ENCODE peak calls at places on chromosomes 11 and 22, in seven cellular contexts. One of them, this sample, is unnamed.

GRCh38 chr11:36258730-36259360 is 30.4 kb downstream of the COMMD9 start:
- DNase-seq in ovary: peak; percentile 59
- DNase-seq in fibroblast of lung: peak; percentile 83
- DNase-seq in tibial artery: peak; percentile 51
- DNase-seq in mammary epithelial cell: peak; percentile 35
- DNase-seq in SK-N-SH: peak; percentile 66
- DNase-seq in neuronal stem cell: peak; percentile 51
- DNase-seq in this sample: peak; percentile 84

GRCh38 chr11:57343825-57344224 is 5.7 kb downstream of the P2RX3 start:
- DNase-seq in ovary: no peak
- DNase-seq in fibroblast of lung: no peak
- DNase-seq in tibial artery: no peak
- DNase-seq in mammary epithelial cell: no peak
- DNase-seq in SK-N-SH: no peak
- DNase-seq in neuronal stem cell: no peak
- DNase-seq in this sample: no peak

GRCh38 chr11:32333335-32333991 is 101.9 kb downstream of the WT1 start:
- DNase-seq in ovary: peak; percentile 71
- DNase-seq in fibroblast of lung: peak; percentile 68
- DNase-seq in tibial artery: peak; percentile 49
- DNase-seq in mammary epithelial cell: peak; percentile 21
- DNase-seq in SK-N-SH: peak; percentile 56
- DNase-seq in neuronal stem cell: peak; percentile 51
- DNase-seq in this sample: no peak

GRCh38 chr11:67632175-67632981 is 2.6 kb upstream of the NUDT8 start:
- DNase-seq in ovary: no peak
- DNase-seq in fibroblast of lung: no peak
- DNase-seq in tibial artery: no peak
- DNase-seq in mammary epithelial cell: no peak
- DNase-seq in SK-N-SH: no peak
- DNase-seq in neuronal stem cell: no peak
- DNase-seq in this sample: no peak

GRCh38 chr22:17120281-17120680 is 879 bp downstream of the TMEM121B start:
- DNase-seq in ovary: peak; percentile 42
- DNase-seq in fibroblast of lung: peak; percentile 24
- DNase-seq in tibial artery: no peak
- DNase-seq in mammary epithelial cell: peak; percentile 28
- DNase-seq in SK-N-SH: peak; percentile 71
- DNase-seq in neuronal stem cell: peak; percentile 77
- DNase-seq in this sample: peak; percentile 68

GRCh38 chr22:38125731-38126344 is 15.4 kb upstream of the BAIAP2L2 start:
- DNase-seq in ovary: no peak
- DNase-seq in fibroblast of lung: no peak
- DNase-seq in tibial artery: no peak
- DNase-seq in mammary epithelial cell: no peak
- DNase-seq in SK-N-SH: no peak
- DNase-seq in neuronal stem cell: no peak
- DNase-seq in this sample: no peak

GRCh38 chr22:22893077-22893805 is 5.6 kb downstream of the IGLL5 start:
- DNase-seq in ovary: no peak
- DNase-seq in fibroblast of lung: no peak
- DNase-seq in tibial artery: no peak
- DNase-seq in mammary epithelial cell: no peak
- DNase-seq in SK-N-SH: no peak
- DNase-seq in neuronal stem cell: no peak
- DNase-seq in this sample: no peak

GRCh38 chr22:24285245-24285644 is 14.6 kb downstream of the SPECC1L start:
- DNase-seq in ovary: no peak
- DNase-seq in fibroblast of lung: peak; percentile 42
- DNase-seq in tibial artery: no peak
- DNase-seq in mammary epithelial cell: no peak
- DNase-seq in SK-N-SH: no peak
- DNase-seq in neuronal stem cell: no peak
- DNase-seq in this sample: no peak

GRCh38 chr11:96256213-96256580 is 86.8 kb downstream of the MAML2 start:
- DNase-seq in ovary: no peak
- DNase-seq in fibroblast of lung: no peak
- DNase-seq in tibial artery: no peak
- DNase-seq in mammary epithelial cell: no peak
- DNase-seq in SK-N-SH: no peak
- DNase-seq in neuronal stem cell: no peak
- DNase-seq in this sample: no peak

GRCh38 chr22:37983860-37984791 is at the start of gene SOX10:
- DNase-seq in ovary: no peak
- DNase-seq in fibroblast of lung: no peak
- DNase-seq in tibial artery: no peak
- DNase-seq in mammary epithelial cell: no peak
- DNase-seq in SK-N-SH: no peak
- DNase-seq in neuronal stem cell: no peak
- DNase-seq in this sample: no peak

GRCh38 chr22:31695423-31695822 is 33.4 kb upstream of the PISD start:
- DNase-seq in ovary: no peak
- DNase-seq in fibroblast of lung: no peak
- DNase-seq in tibial artery: no peak
- DNase-seq in mammary epithelial cell: no peak
- DNase-seq in SK-N-SH: no peak
- DNase-seq in neuronal stem cell: no peak
- DNase-seq in this sample: no peak

GRCh38 chr11:107924306-107924705 is 3.9 kb upstream of the RAB39A start:
- DNase-seq in ovary: no peak
- DNase-seq in fibroblast of lung: no peak
- DNase-seq in tibial artery: no peak
- DNase-seq in mammary epithelial cell: no peak
- DNase-seq in SK-N-SH: no peak
- DNase-seq in neuronal stem cell: no peak
- DNase-seq in this sample: no peak
- H3K4me1 ChIP-seq in ovary: peaks cover 2% of the 10 kb centered on the region
- H3K4me1 ChIP-seq in fibroblast of lung: no peaks in the 10 kb centered on the region
- H3K4me1 ChIP-seq in tibial artery: peaks cover 15% of the 10 kb centered on the region
- H3K4me1 ChIP-seq in mammary epithelial cell: peaks cover 7% of the 10 kb centered on the region
- H3K4me1 ChIP-seq in SK-N-SH: no peaks in the 10 kb centered on the region
- H3K4me1 ChIP-seq in neuronal stem cell: peaks cover 1% of the 10 kb centered on the region
- H3K4me1 ChIP-seq in this sample: no peaks in the 10 kb centered on the region

DNA sequence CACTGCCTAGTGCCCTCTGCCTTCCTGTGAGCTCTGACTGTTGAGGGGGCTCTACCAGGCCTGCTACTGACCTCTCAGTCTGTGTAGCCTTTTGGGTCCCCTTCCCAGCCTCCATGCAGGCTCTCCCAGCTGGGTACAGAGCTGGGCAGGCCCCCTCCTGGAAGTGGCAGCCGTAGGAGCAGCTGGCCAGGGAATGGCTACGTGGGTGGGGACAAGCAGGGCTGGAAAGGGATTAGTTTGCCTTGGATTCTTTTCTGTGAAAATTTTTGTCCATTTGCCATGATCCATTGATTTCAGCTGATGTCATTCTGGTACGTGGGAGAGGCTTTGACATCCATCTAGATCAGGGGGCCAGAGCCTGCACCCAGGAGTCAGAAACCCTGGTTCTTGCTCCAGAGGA is 23.9 kb upstream of the NECTIN1 start:
- DNase-seq in ovary: no peak
- DNase-seq in fibroblast of lung: no peak
- DNase-seq in tibial artery: no peak
- DNase-seq in mammary epithelial cell: no peak
- DNase-seq in SK-N-SH: no peak
- DNase-seq in neuronal stem cell: no peak
- DNase-seq in this sample: peak; percentile 42
- H3K4me3 ChIP-seq in ovary: no peak overlapping the region
- H3K4me3 ChIP-seq in fibroblast of lung: no peak overlapping the region
- H3K4me3 ChIP-seq in tibial artery: no peak overlapping the region
- H3K4me3 ChIP-seq in mammary epithelial cell: no peak overlapping the region
- H3K4me3 ChIP-seq in SK-N-SH: no peak overlapping the region
- H3K4me3 ChIP-seq in neuronal stem cell: no peak overlapping the region
- H3K4me3 ChIP-seq in this sample: no peak overlapping the region

GRCh38 chr11:58707767-58708166 is 24.0 kb downstream of the GLYAT start:
- DNase-seq in ovary: no peak
- DNase-seq in fibroblast of lung: no peak
- DNase-seq in tibial artery: no peak
- DNase-seq in mammary epithelial cell: no peak
- DNase-seq in SK-N-SH: no peak
- DNase-seq in neuronal stem cell: no peak
- DNase-seq in this sample: no peak

GRCh38 chr11:58711832-58712231 is 19.9 kb downstream of the GLYAT start:
- DNase-seq in ovary: no peak
- DNase-seq in fibroblast of lung: no peak
- DNase-seq in tibial artery: no peak
- DNase-seq in mammary epithelial cell: no peak
- DNase-seq in SK-N-SH: no peak
- DNase-seq in neuronal stem cell: no peak
- DNase-seq in this sample: no peak
- H3K9me3 ChIP-seq in ovary: no peaks in the 10 kb centered on the region
- H3K9me3 ChIP-seq in fibroblast of lung: no peaks in the 10 kb centered on the region
- H3K9me3 ChIP-seq in tibial artery: no peaks in the 10 kb centered on the region
- H3K9me3 ChIP-seq in mammary epithelial cell: no peaks in the 10 kb centered on the region
- H3K9me3 ChIP-seq in SK-N-SH: no peaks in the 10 kb centered on the region
- H3K9me3 ChIP-seq in neuronal stem cell: no peaks in the 10 kb centered on the region
- H3K9me3 ChIP-seq in this sample: no peaks in the 10 kb centered on the region

GRCh38 chr22:46107089-46107664 is 43.1 kb upstream of the PPARA start:
- DNase-seq in ovary: no peak
- DNase-seq in fibroblast of lung: no peak
- DNase-seq in tibial artery: no peak
- DNase-seq in mammary epithelial cell: peak; percentile 64
- DNase-seq in SK-N-SH: peak; percentile 79
- DNase-seq in neuronal stem cell: no peak
- DNase-seq in this sample: no peak
- H3K4me1 ChIP-seq in ovary: peaks cover 79% of the 10 kb centered on the region
- H3K4me1 ChIP-seq in fibroblast of lung: peaks cover 71% of the 10 kb centered on the region
- H3K4me1 ChIP-seq in tibial artery: peaks cover 98% of the 10 kb centered on the region
- H3K4me1 ChIP-seq in mammary epithelial cell: peaks cover 94% of the 10 kb centered on the region
- H3K4me1 ChIP-seq in SK-N-SH: peaks cover 94% of the 10 kb centered on the region
- H3K4me1 ChIP-seq in neuronal stem cell: peaks cover 3% of the 10 kb centered on the region
- H3K4me1 ChIP-seq in this sample: peaks cover 17% of the 10 kb centered on the region

GRCh38 chr11:132346558-132347148 is 976.2 kb downstream of the NTM start:
- DNase-seq in ovary: no peak
- DNase-seq in fibroblast of lung: no peak
- DNase-seq in tibial artery: no peak
- DNase-seq in mammary epithelial cell: no peak
- DNase-seq in SK-N-SH: no peak
- DNase-seq in neuronal stem cell: no peak
- DNase-seq in this sample: no peak
- H3K4me3 ChIP-seq in ovary: no peak overlapping the region
- H3K4me3 ChIP-seq in fibroblast of lung: no peak overlapping the region
- H3K4me3 ChIP-seq in tibial artery: no peak overlapping the region
- H3K4me3 ChIP-seq in mammary epithelial cell: no peak overlapping the region
- H3K4me3 ChIP-seq in SK-N-SH: no peak overlapping the region
- H3K4me3 ChIP-seq in neuronal stem cell: no peak overlapping the region
- H3K4me3 ChIP-seq in this sample: no peak overlapping the region

DNA sequence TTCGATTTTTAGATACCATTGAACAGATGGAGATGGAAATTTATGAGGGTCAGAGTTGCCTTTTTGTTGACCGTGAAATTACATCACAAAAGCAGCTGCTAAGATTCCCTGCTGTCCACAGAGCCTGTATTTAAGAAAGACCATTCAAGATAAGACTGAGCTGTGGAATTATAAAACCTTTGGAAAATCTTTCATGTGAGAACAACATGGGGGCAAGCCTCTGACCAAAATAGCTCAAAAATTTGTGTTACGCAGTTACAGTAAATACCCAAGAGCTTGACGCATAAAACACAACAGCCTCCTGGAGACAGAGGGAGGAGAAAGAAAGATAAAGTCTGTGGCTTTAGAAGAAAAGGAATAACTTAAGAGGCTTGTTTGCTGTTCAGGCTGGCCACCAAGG is 172.4 kb downstream of the AASDHPPT start:
- DNase-seq in ovary: no peak
- DNase-seq in fibroblast of lung: no peak
- DNase-seq in tibial artery: no peak
- DNase-seq in mammary epithelial cell: no peak
- DNase-seq in SK-N-SH: no peak
- DNase-seq in neuronal stem cell: no peak
- DNase-seq in this sample: peak; percentile 50
- H3K9me3 ChIP-seq in ovary: no peaks in the 10 kb centered on the region
- H3K9me3 ChIP-seq in fibroblast of lung: no peaks in the 10 kb centered on the region
- H3K9me3 ChIP-seq in tibial artery: no peaks in the 10 kb centered on the region
- H3K9me3 ChIP-seq in mammary epithelial cell: peaks cover 8% of the 10 kb centered on the region
- H3K9me3 ChIP-seq in SK-N-SH: no peaks in the 10 kb centered on the region
- H3K9me3 ChIP-seq in neuronal stem cell: no peaks in the 10 kb centered on the region
- H3K9me3 ChIP-seq in this sample: peaks cover 4% of the 10 kb centered on the region